ENCODE peak calls at places on chromosomes 4 and X, in five cellular contexts. P, I, S, X and E are unnamed samples.

GRCh38 chr4:2924765-2925301 is 38.4 kb downstream of the NOP14 start:
- DNase-seq in S (no peak), P (no peak), I (no peak), X (peak; percentile 48), E (no peak)

GRCh38 chrX:17590892-17591740 is 146.2 kb upstream of the SCML1 start:
- DNase-seq in X (peak; percentile 65), P (no peak), I (peak; percentile 2), S (peak; percentile 72), E (no peak)

GRCh38 chrX:153870288-153870690 is 15.7 kb downstream of the L1CAM start:
- DNase-seq in I (no peak), X (no peak), S (no peak), P (no peak), E (no peak)

GRCh38 chrX:101117701-101118100 is 19.7 kb downstream of the CENPI start:
- DNase-seq in P (no peak), I (no peak), X (no peak), S (no peak), E (no peak)

GRCh38 chr4:93779228-93779627 is 49.3 kb upstream of the ATOH1 start:
- DNase-seq in P (no peak), S (no peak), I (no peak), X (no peak), E (no peak)

GRCh38 chr4:134936014-134936413 is 734.4 kb upstream of the PABPC4L start:
- DNase-seq in S (no peak), X (no peak), I (no peak), P (no peak), E (no peak)

GRCh38 chr4:2574863-2575262 is 38.4 kb downstream of the FAM193A start:
- DNase-seq in I (no peak), X (no peak), S (no peak), P (no peak), E (no peak)

GRCh38 chr4:121026034-121026433 is 46.3 kb downstream of the NDNF start:
- DNase-seq in P (no peak), S (no peak), X (no peak), I (no peak), E (no peak)

GRCh38 chr4:3332498-3332897 is 39.7 kb downstream of the RGS12 start:
- DNase-seq in X (no peak), I (no peak), P (no peak), S (no peak), E (no peak)

GRCh38 chrX:133661962-133662839 is 246.9 kb upstream of the GPC4 start:
- DNase-seq in P (no peak), X (no peak), S (no peak), I (no peak), E (no peak)

GRCh38 chrX:134807039-134807729 is 148.9 kb upstream of the PLAC1 start:
- DNase-seq in S (peak; percentile 92), P (peak; percentile 76), I (peak; percentile 66), X (peak; percentile 95), E (peak; percentile 58)

GRCh38 chrX:790780-791360 is 160.3 kb downstream of the SHOX start:
- DNase-seq in P (no peak), X (no peak), S (no peak), I (no peak), E (no peak)

GRCh38 chr4:52659016-52659721 is at the start of gene USP46:
- DNase-seq in S (peak; percentile 73), I (peak; percentile 80), X (peak; percentile 72), P (peak; percentile 26), E (no peak)

GRCh38 chrX:34437586-34437985 is 219.5 kb downstream of the TMEM47 start:
- DNase-seq in S (no peak), P (no peak), X (no peak), I (no peak), E (no peak)

GRCh38 chr4:158590219-158590618 is 68.5 kb downstream of the RXFP1 start:
- DNase-seq in P (no peak), I (no peak), X (no peak), S (no peak), E (no peak)

GRCh38 chr4:64158648-64159326 is 250.5 kb downstream of the TECRL start:
- DNase-seq in I (no peak), P (peak; percentile 4), X (peak; percentile 55), S (peak; percentile 96), E (peak; percentile 30)

GRCh38 chrX:118174516-118174915 is 57.9 kb upstream of the KLHL13 start:
- DNase-seq in I (no peak), S (no peak), X (no peak), P (no peak), E (no peak)

GRCh38 chr4:76212851-76213414 is 691 bp downstream of the SCARB2 start:
- DNase-seq in P (no peak), X (no peak), S (peak; percentile 73), I (peak; percentile 52), E (no peak)

GRCh38 chr4:8010618-8011017 is 71.0 kb upstream of the AFAP1 start:
- DNase-seq in P (no peak), I (peak; percentile 79), X (peak; percentile 100), S (no peak), E (no peak)

GRCh38 chr4:34261799-34262314 is 1982.5 kb downstream of the ARAP2 start:
- DNase-seq in I (no peak), P (no peak), X (no peak), S (no peak), E (no peak)

GRCh38 chrX:16838202-16839066 is 31.7 kb downstream of the RBBP7 start:
- DNase-seq in S (no peak), X (no peak), P (no peak), I (no peak), E (no peak)